ENCODE peak calls at places on chromosomes 5 and 9, in four cellular contexts. One of them, this sample, is unnamed.

GRCh38 chr5:103098993-103099392 is 20.9 kb downstream of the GIN1 start:
- DNase-seq in PC-3: peak
- DNase-seq in nephron progenitor cell: no peak
- DNase-seq in Panc1: no peak
- DNase-seq in this sample: no peak

GRCh38 chr9:120390637-120391190 is 189.3 kb downstream of the CDK5RAP2 start:
- DNase-seq in PC-3: no peak
- DNase-seq in nephron progenitor cell: no peak
- DNase-seq in Panc1: no peak
- DNase-seq in this sample: no peak

GRCh38 chr9:7347556-7347955 is 452.0 kb downstream of the DMAC1 start:
- DNase-seq in PC-3: no peak
- DNase-seq in nephron progenitor cell: no peak
- DNase-seq in Panc1: no peak
- DNase-seq in this sample: no peak

GRCh38 chr5:61624966-61625681 is 293.1 kb downstream of the ZSWIM6 start:
- DNase-seq in PC-3: no peak
- DNase-seq in nephron progenitor cell: no peak
- DNase-seq in Panc1: no peak
- DNase-seq in this sample: no peak

GRCh38 chr5:119355636-119356383 is at the start of gene TNFAIP8:
- DNase-seq in PC-3: peak
- DNase-seq in nephron progenitor cell: peak
- DNase-seq in Panc1: no peak
- DNase-seq in this sample: peak

GRCh38 chr9:104090578-104090977 is 3.5 kb upstream of the SMC2 start:
- DNase-seq in PC-3: no peak
- DNase-seq in nephron progenitor cell: no peak
- DNase-seq in Panc1: no peak
- DNase-seq in this sample: no peak

GRCh38 chr9:81264516-81264915 is 424.8 kb downstream of the TLE1 start:
- DNase-seq in PC-3: no peak
- DNase-seq in nephron progenitor cell: no peak
- DNase-seq in Panc1: no peak
- DNase-seq in this sample: no peak

GRCh38 chr5:95669985-95670384 is 12.8 kb downstream of the SPATA9 start:
- DNase-seq in PC-3: no peak
- DNase-seq in nephron progenitor cell: no peak
- DNase-seq in Panc1: no peak
- DNase-seq in this sample: no peak

GRCh38 chr9:83432104-83432627 is 106.0 kb downstream of the FRMD3 start:
- DNase-seq in PC-3: peak
- DNase-seq in nephron progenitor cell: peak
- DNase-seq in Panc1: no peak
- DNase-seq in this sample: peak

GRCh38 chr9:20402273-20402875 is 219.9 kb downstream of the MLLT3 start:
- DNase-seq in PC-3: peak
- DNase-seq in nephron progenitor cell: no peak
- DNase-seq in Panc1: no peak
- DNase-seq in this sample: no peak

GRCh38 chr5:123125172-123125508 is 36.1 kb downstream of the PRDM6 start:
- DNase-seq in PC-3: no peak
- DNase-seq in nephron progenitor cell: no peak
- DNase-seq in Panc1: no peak
- DNase-seq in this sample: peak

GRCh38 chr9:16915126-16915831 is 44.8 kb upstream of the BNC2 start:
- DNase-seq in PC-3: no peak
- DNase-seq in nephron progenitor cell: no peak
- DNase-seq in Panc1: no peak
- DNase-seq in this sample: no peak

GRCh38 chr9:87683751-87684626 is 41.9 kb upstream of the CTSL start:
- DNase-seq in PC-3: no peak
- DNase-seq in nephron progenitor cell: no peak
- DNase-seq in Panc1: no peak
- DNase-seq in this sample: no peak

GRCh38 chr9:137759117-137759516 is 118.5 kb upstream of the CACNA1B start:
- DNase-seq in PC-3: no peak
- DNase-seq in nephron progenitor cell: no peak
- DNase-seq in Panc1: no peak
- DNase-seq in this sample: no peak

GRCh38 chr5:148708854-148709253 is 54.5 kb upstream of the HTR4 start:
- DNase-seq in PC-3: peak
- DNase-seq in nephron progenitor cell: no peak
- DNase-seq in Panc1: no peak
- DNase-seq in this sample: no peak

GRCh38 chr9:114344692-114345091 is 15.0 kb downstream of the ORM2 start:
- DNase-seq in PC-3: no peak
- DNase-seq in nephron progenitor cell: no peak
- DNase-seq in Panc1: no peak
- DNase-seq in this sample: no peak

GRCh38 chr5:179218586-179219330 is 126.5 kb downstream of the ADAMTS2 start:
- DNase-seq in PC-3: no peak
- DNase-seq in nephron progenitor cell: no peak
- DNase-seq in Panc1: no peak
- DNase-seq in this sample: no peak

GRCh38 chr9:16869961-16870605 is 387 bp downstream of the BNC2 start:
- DNase-seq in PC-3: peak
- DNase-seq in nephron progenitor cell: peak
- DNase-seq in Panc1: no peak
- DNase-seq in this sample: no peak

GRCh38 chr5:14914603-14915277 is 43.2 kb upstream of the ANKH start:
- DNase-seq in PC-3: peak
- DNase-seq in nephron progenitor cell: no peak
- DNase-seq in Panc1: no peak
- DNase-seq in this sample: peak

GRCh38 chr9:38724749-38725148 is 4.8 kb upstream of the FAM240B start:
- DNase-seq in PC-3: no peak
- DNase-seq in nephron progenitor cell: no peak
- DNase-seq in Panc1: no peak
- DNase-seq in this sample: no peak

GRCh38 chr9:105296889-105297288 is 52.4 kb downstream of the SLC44A1 start:
- DNase-seq in PC-3: peak
- DNase-seq in nephron progenitor cell: no peak
- DNase-seq in Panc1: no peak
- DNase-seq in this sample: peak

GRCh38 chr5:159700016-159700415 is 216.3 kb upstream of the ADRA1B start:
- DNase-seq in PC-3: no peak
- DNase-seq in nephron progenitor cell: no peak
- DNase-seq in Panc1: no peak
- DNase-seq in this sample: no peak

GRCh38 chr9:126838895-126839294 is 21.5 kb upstream of the ZBTB34 start:
- DNase-seq in PC-3: no peak
- DNase-seq in nephron progenitor cell: no peak
- DNase-seq in Panc1: no peak
- DNase-seq in this sample: no peak

GRCh38 chr9:101421653-101422065 is 13.9 kb downstream of the ALDOB start:
- DNase-seq in PC-3: no peak
- DNase-seq in nephron progenitor cell: no peak
- DNase-seq in Panc1: no peak
- DNase-seq in this sample: no peak

GRCh38 chr5:115079934-115080623 is 89.6 kb downstream of the TRIM36 start:
- DNase-seq in PC-3: peak
- DNase-seq in nephron progenitor cell: no peak
- DNase-seq in Panc1: no peak
- DNase-seq in this sample: no peak

GRCh38 chr5:16935271-16936149 is 578 bp downstream of the MYO10 start:
- DNase-seq in PC-3: peak
- DNase-seq in nephron progenitor cell: peak
- DNase-seq in Panc1: no peak
- DNase-seq in this sample: peak

GRCh38 chr5:154236459-154237375 is 46.2 kb downstream of the GALNT10 start:
- DNase-seq in PC-3: peak
- DNase-seq in nephron progenitor cell: no peak
- DNase-seq in Panc1: no peak
- DNase-seq in this sample: peak

GRCh38 chr5:169287529-169287928 is 13.4 kb downstream of the SLIT3 start:
- DNase-seq in PC-3: no peak
- DNase-seq in nephron progenitor cell: no peak
- DNase-seq in Panc1: no peak
- DNase-seq in this sample: no peak

GRCh38 chr9:6272229-6272597 is 56.0 kb upstream of the TPD52L3 start:
- DNase-seq in PC-3: peak
- DNase-seq in nephron progenitor cell: no peak
- DNase-seq in Panc1: no peak
- DNase-seq in this sample: peak

GRCh38 chr5:168209987-168210386 is 81.5 kb upstream of the WWC1 start:
- DNase-seq in PC-3: no peak
- DNase-seq in nephron progenitor cell: no peak
- DNase-seq in Panc1: no peak
- DNase-seq in this sample: no peak

GRCh38 chr9:4381744-4382143 is 81.9 kb upstream of the GLIS3 start:
- DNase-seq in PC-3: no peak
- DNase-seq in nephron progenitor cell: no peak
- DNase-seq in Panc1: no peak
- DNase-seq in this sample: no peak

GRCh38 chr5:41748631-41749030 is 121.6 kb downstream of the OXCT1 start:
- DNase-seq in PC-3: peak
- DNase-seq in nephron progenitor cell: no peak
- DNase-seq in Panc1: no peak
- DNase-seq in this sample: peak

GRCh38 chr9:9341203-9341602 is 1271.6 kb downstream of the PTPRD start:
- DNase-seq in PC-3: no peak
- DNase-seq in nephron progenitor cell: no peak
- DNase-seq in Panc1: no peak
- DNase-seq in this sample: no peak

GRCh38 chr9:95511232-95511951 is 5.4 kb downstream of the PTCH1 start:
- DNase-seq in PC-3: peak
- DNase-seq in nephron progenitor cell: no peak
- DNase-seq in Panc1: no peak
- DNase-seq in this sample: peak

GRCh38 chr5:171588790-171589189 is 169.3 kb downstream of the FGF18 start:
- DNase-seq in PC-3: no peak
- DNase-seq in nephron progenitor cell: no peak
- DNase-seq in Panc1: no peak
- DNase-seq in this sample: no peak

GRCh38 chr5:96537386-96537785 is 104.3 kb upstream of the PCSK1 start:
- DNase-seq in PC-3: peak
- DNase-seq in nephron progenitor cell: no peak
- DNase-seq in Panc1: no peak
- DNase-seq in this sample: peak

GRCh38 chr9:131276891-131277672 is 772 bp upstream of the FAM78A start:
- DNase-seq in PC-3: no peak
- DNase-seq in nephron progenitor cell: peak
- DNase-seq in Panc1: no peak
- DNase-seq in this sample: no peak
- TF ChIP-seq CTCF in PC-3: no peak
- TF ChIP-seq CTCF in nephron progenitor cell: no peak
- TF ChIP-seq CTCF in Panc1: no peak
- TF ChIP-seq CTCF in this sample: no peak

GRCh38 chr5:53019320-53019719 is 30.2 kb downstream of the ITGA2 start:
- DNase-seq in PC-3: peak
- DNase-seq in nephron progenitor cell: no peak
- DNase-seq in Panc1: no peak
- DNase-seq in this sample: peak
- TF ChIP-seq CTCF in PC-3: no peak
- TF ChIP-seq CTCF in nephron progenitor cell: no peak
- TF ChIP-seq CTCF in Panc1: no peak
- TF ChIP-seq CTCF in this sample: no peak

GRCh38 chr5:128350705-128351104 is 187.3 kb downstream of the FBN2 start:
- DNase-seq in PC-3: no peak
- DNase-seq in nephron progenitor cell: no peak
- DNase-seq in Panc1: no peak
- DNase-seq in this sample: no peak
- TF ChIP-seq CTCF in PC-3: no peak
- TF ChIP-seq CTCF in nephron progenitor cell: no peak
- TF ChIP-seq CTCF in Panc1: no peak
- TF ChIP-seq CTCF in this sample: no peak

GRCh38 chr5:75667586-75667985 is 49.7 kb downstream of the POC5 start:
- DNase-seq in PC-3: no peak
- DNase-seq in nephron progenitor cell: no peak
- DNase-seq in Panc1: no peak
- DNase-seq in this sample: no peak
- TF ChIP-seq CTCF in PC-3: peak
- TF ChIP-seq CTCF in nephron progenitor cell: no peak
- TF ChIP-seq CTCF in Panc1: peak
- TF ChIP-seq CTCF in this sample: no peak

GRCh38 chr5:116237917-116238502 is 153.2 kb downstream of the COMMD10 start:
- DNase-seq in PC-3: peak
- DNase-seq in nephron progenitor cell: no peak
- DNase-seq in Panc1: no peak
- DNase-seq in this sample: no peak
- TF ChIP-seq CTCF in PC-3: peak
- TF ChIP-seq CTCF in nephron progenitor cell: peak
- TF ChIP-seq CTCF in Panc1: peak
- TF ChIP-seq CTCF in this sample: no peak

GRCh38 chr5:124866355-124867063 is 120.1 kb upstream of the ZNF608 start:
- DNase-seq in PC-3: no peak
- DNase-seq in nephron progenitor cell: no peak
- DNase-seq in Panc1: no peak
- DNase-seq in this sample: no peak

GRCh38 chr5:124867064-124867707 is 120.7 kb upstream of the ZNF608 start:
- DNase-seq in PC-3: no peak
- DNase-seq in nephron progenitor cell: no peak
- DNase-seq in Panc1: no peak
- DNase-seq in this sample: no peak

GRCh38 chr5:124868661-124869060 is 122.2 kb upstream of the ZNF608 start:
- DNase-seq in PC-3: no peak
- DNase-seq in nephron progenitor cell: no peak
- DNase-seq in Panc1: no peak
- DNase-seq in this sample: no peak

GRCh38 chr5:124869481-124870033 is 123.1 kb upstream of the ZNF608 start:
- DNase-seq in PC-3: no peak
- DNase-seq in nephron progenitor cell: no peak
- DNase-seq in Panc1: no peak
- DNase-seq in this sample: no peak

GRCh38 chr5:124865603-124866354 is 119.3 kb upstream of the ZNF608 start:
- DNase-seq in PC-3: no peak
- DNase-seq in nephron progenitor cell: no peak
- DNase-seq in Panc1: no peak
- DNase-seq in this sample: no peak
- TF ChIP-seq CTCF in PC-3: no peak
- TF ChIP-seq CTCF in nephron progenitor cell: no peak
- TF ChIP-seq CTCF in Panc1: no peak
- TF ChIP-seq CTCF in this sample: no peak

GRCh38 chr5:12330381-12330780 is 426.1 kb upstream of the CTNND2 start:
- DNase-seq in PC-3: peak
- DNase-seq in nephron progenitor cell: no peak
- DNase-seq in Panc1: no peak
- DNase-seq in this sample: no peak

GRCh38 chr5:12332480-12332879 is 428.2 kb upstream of the CTNND2 start:
- DNase-seq in PC-3: no peak
- DNase-seq in nephron progenitor cell: no peak
- DNase-seq in Panc1: no peak
- DNase-seq in this sample: no peak

GRCh38 chr5:12330993-12331588 is 426.8 kb upstream of the CTNND2 start:
- DNase-seq in PC-3: no peak
- DNase-seq in nephron progenitor cell: no peak
- DNase-seq in Panc1: no peak
- DNase-seq in this sample: no peak

GRCh38 chr5:12335938-12336337 is 431.7 kb upstream of the CTNND2 start:
- DNase-seq in PC-3: no peak
- DNase-seq in nephron progenitor cell: no peak
- DNase-seq in Panc1: no peak
- DNase-seq in this sample: no peak
- TF ChIP-seq CTCF in PC-3: no peak
- TF ChIP-seq CTCF in nephron progenitor cell: no peak
- TF ChIP-seq CTCF in Panc1: no peak
- TF ChIP-seq CTCF in this sample: no peak

This sample was measured in MCF 10A.